ENCODE peak calls at places on chromosomes 16 and 17, in seven cellular contexts. E is testis, Z is uterus, K is HCT116, G is stomach, U is sigmoid colon, M is thyroid gland. B is an unnamed sample.

GRCh38 chr17:38454528-38454927 is 26.3 kb downstream of the ARHGAP23 start:
- DNase-seq in G (peak), E (peak), K (peak), U (peak), Z (peak), M (peak), B (peak)

GRCh38 chr17:19671433-19671832 is 22.9 kb downstream of the ALDH3A2 start:
- DNase-seq in Z (no peak), U (no peak), E (no peak), G (no peak), K (no peak), M (no peak), B (no peak)

GRCh38 chr17:34987232-34987631 is 6.9 kb downstream of the LIG3 start:
- DNase-seq in Z (no peak), U (no peak), M (no peak), G (no peak), E (no peak), K (no peak), B (no peak)

GRCh38 chr16:72946474-72947194 is 101.3 kb downstream of the ZFHX3 start:
- DNase-seq in E (peak), Z (peak), G (peak), M (peak), K (no peak), U (peak), B (no peak)

GRCh38 chr16:17360810-17361209 is 110.0 kb downstream of the XYLT1 start:
- DNase-seq in Z (no peak), G (no peak), M (no peak), K (no peak), U (no peak), E (no peak), B (no peak)

GRCh38 chr16:11406177-11406560 is 60.9 kb downstream of the RMI2 start:
- DNase-seq in G (no peak), M (no peak), E (no peak), K (no peak), Z (no peak), U (no peak), B (no peak)

GRCh38 chr16:81480856-81481821 is 36.5 kb downstream of the CMIP start:
- DNase-seq in G (peak), Z (no peak), U (peak), E (peak), M (peak), K (no peak), B (peak)

GRCh38 chr16:86355951-86356350 is 154.4 kb upstream of the FOXF1 start:
- DNase-seq in K (peak), E (no peak), Z (no peak), U (no peak), M (no peak), G (no peak), B (no peak)

GRCh38 chr17:66098040-66098439 is 93.9 kb downstream of the CEP112 start:
- DNase-seq in K (no peak), E (no peak), M (no peak), U (no peak), G (no peak), Z (no peak), B (no peak)

GRCh38 chr17:58056476-58056875 is 26.7 kb upstream of the DYNLL2 start:
- DNase-seq in M (no peak), U (no peak), K (no peak), E (no peak), Z (no peak), G (no peak), B (no peak)

GRCh38 chr17:46916211-46916610 is 6.7 kb upstream of the GOSR2 start:
- DNase-seq in E (no peak), M (no peak), U (no peak), K (no peak), Z (no peak), G (no peak), B (no peak)

GRCh38 chr16:66695474-66695934 is 1.0 kb downstream of the CMTM4 start:
- DNase-seq in E (no peak), Z (no peak), U (no peak), M (peak), K (no peak), G (no peak), B (no peak)

GRCh38 chr16:67000384-67001158 is 12.2 kb downstream of the CES4A start:
- DNase-seq in Z (peak), U (peak), G (peak), E (peak), M (peak), K (no peak), B (peak)

DNA sequence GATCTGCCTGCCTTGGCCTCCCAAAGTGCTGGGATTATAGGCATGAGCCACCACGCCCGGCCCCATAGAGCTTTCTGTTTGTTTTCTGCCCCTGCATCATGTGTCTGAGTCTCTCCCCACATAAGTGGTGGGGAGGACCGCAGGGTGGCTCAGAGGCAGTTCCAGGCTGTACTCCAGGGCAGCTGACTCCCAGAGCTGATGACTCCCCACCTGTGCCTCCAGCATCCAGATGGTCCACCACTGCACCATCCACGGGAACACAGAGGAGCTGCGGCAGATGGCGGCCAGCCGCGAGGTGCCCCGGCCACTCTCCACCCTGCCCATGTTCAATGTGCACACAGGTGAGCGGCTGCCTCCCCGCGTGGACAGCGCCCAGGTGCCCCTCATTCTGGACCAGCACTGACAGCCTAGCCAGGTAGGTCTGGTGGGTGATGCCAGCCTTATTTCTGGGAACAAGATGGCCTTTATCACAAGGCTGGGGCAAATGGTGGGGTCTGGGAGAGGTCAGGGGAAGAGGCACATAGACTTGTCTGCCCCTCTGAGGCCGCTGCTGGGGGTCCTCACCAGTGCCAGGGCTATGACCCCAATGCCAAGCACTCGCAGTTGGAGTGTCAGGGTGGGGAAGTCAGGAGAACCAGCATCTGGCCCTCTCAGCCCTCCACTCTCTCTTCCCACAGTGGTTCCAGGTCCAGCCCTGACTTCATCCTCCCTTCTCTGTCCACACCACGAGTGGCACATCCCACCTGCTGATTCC is 9.4 kb downstream of the SGCA start:
- DNase-seq in E (no peak), Z (no peak), M (no peak), G (no peak), K (no peak), U (no peak), B (no peak)
- TF ChIP-seq POLR2A in E (no peak), Z (no peak), M (no peak), G (no peak), K (no peak), U (no peak), B (no peak)

GRCh38 chr17:77781536-77781935 is 177.0 kb upstream of the TNRC6C start:
- DNase-seq in E (no peak), Z (no peak), K (no peak), U (no peak), M (no peak), G (no peak), B (no peak)

GRCh38 chr17:77782611-77783010 is 175.9 kb upstream of the TNRC6C start:
- DNase-seq in E (no peak), Z (no peak), G (no peak), M (no peak), K (no peak), U (no peak), B (no peak)

GRCh38 chr17:77779711-77780539 is 178.6 kb upstream of the TNRC6C start:
- DNase-seq in M (peak), E (peak), Z (no peak), G (no peak), U (peak), K (no peak), B (no peak)

GRCh38 chr17:77774182-77774581 is 184.3 kb upstream of the TNRC6C start:
- DNase-seq in E (no peak), U (no peak), M (no peak), K (no peak), Z (no peak), G (no peak), B (no peak)

GRCh38 chr17:77778636-77779524 is 179.6 kb upstream of the TNRC6C start:
- DNase-seq in K (no peak), U (peak), M (peak), E (peak), Z (peak), G (peak), B (no peak)
- H3K4me3 ChIP-seq in K (no peak), U (peak), M (no peak), E (no peak), Z (no peak), G (no peak), B (no peak)

DNA sequence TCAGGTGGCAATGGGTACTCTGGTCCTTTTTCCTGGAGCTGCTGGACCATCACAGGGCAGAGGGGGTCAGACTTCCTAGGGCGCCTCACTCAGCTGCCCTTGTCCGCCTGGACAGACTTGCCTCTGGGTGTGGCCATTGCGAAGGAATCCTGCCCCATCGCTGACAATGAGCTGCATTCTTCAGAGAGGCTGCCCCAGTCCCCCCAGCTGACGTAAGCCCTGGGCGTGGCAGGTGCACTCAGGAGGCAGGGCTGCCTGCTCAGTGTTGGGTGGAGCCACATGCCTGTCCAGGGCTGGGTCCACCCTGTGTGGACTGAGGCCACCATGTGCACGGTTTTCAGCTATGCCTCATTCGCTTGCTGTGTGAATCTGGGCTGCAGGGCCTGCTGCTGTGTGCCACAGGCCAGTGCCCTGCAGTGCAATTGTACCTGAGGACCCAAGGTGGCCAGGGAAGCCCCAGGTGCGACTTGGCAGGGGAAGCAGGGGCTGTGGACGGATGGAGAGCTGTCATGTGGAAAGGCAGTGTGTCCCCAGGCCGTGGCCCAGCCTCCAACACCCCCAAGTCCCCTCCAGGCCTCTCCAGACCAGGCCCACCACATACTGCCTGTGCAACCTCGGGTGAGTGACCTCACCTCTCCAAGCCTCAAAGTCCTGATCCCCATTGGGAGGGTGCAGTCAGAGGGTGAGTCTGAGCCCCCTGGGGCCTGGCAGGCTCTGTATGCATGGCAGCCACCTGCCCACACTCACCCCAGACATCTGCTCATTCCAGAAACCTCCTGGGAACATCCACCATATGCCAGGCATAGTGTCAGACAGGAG is 14.0 kb upstream of the MPRIP start:
- DNase-seq in M (peak), G (peak), Z (no peak), E (peak), U (peak), K (peak), B (peak)
- TF ChIP-seq POLR2A in M (peak), G (no peak), Z (no peak), E (no peak), U (no peak), K (no peak), B (peak)

GRCh38 chr17:3755335-3756030 is 31.8 kb downstream of the HASPIN start:
- DNase-seq in Z (no peak), G (no peak), E (peak), U (no peak), K (no peak), M (peak), B (no peak)
- H3K4me3 ChIP-seq in Z (no peak), G (peak), E (peak), U (no peak), K (peak), M (peak), B (no peak)

GRCh38 chr17:82253179-82253544 is 20.3 kb downstream of the CSNK1D start:
- DNase-seq in M (no peak), U (no peak), E (no peak), K (no peak), G (no peak), Z (no peak), B (no peak)
- TF ChIP-seq POLR2A in M (no peak), U (no peak), E (no peak), K (no peak), G (no peak), Z (no peak), B (no peak)

GRCh38 chr16:31466381-31466841 is 5.5 kb upstream of the TGFB1I1 start:
- DNase-seq in M (no peak), G (no peak), K (no peak), E (no peak), U (peak), Z (no peak), B (no peak)

GRCh38 chr16:31465788-31466370 is 6.1 kb upstream of the TGFB1I1 start:
- DNase-seq in U (peak), Z (no peak), M (no peak), K (no peak), E (no peak), G (no peak), B (no peak)

GRCh38 chr16:31467858-31468257 is 4.1 kb upstream of the TGFB1I1 start:
- DNase-seq in M (no peak), E (no peak), Z (no peak), K (no peak), G (no peak), U (no peak), B (no peak)

GRCh38 chr16:31464781-31465260 is 5.5 kb downstream of the ARMC5 start:
- DNase-seq in G (no peak), U (peak), Z (no peak), K (no peak), E (no peak), M (no peak), B (no peak)

DNA sequence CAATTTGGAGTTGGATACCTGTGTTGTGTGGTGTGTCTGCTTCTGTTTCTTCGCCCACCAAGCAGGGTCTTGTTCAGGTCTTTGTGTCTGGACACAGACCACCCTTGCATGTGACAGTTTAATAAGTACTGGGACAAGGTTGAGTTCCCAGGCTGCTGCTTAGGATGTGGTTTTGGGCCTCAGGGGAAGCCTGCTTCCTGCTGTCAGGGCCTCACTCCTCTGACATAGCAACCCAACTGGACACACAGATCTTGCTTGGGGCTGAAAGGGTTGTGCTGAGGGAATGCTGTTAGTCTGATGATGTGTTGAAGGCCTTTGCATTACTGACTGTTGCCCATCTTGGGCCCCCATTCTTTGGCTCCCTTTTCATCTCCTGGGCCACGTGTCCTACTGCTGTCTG is 4.8 kb upstream of the TGFB1I1 start:
- DNase-seq in E (no peak), G (no peak), Z (no peak), U (peak), M (no peak), K (no peak), B (no peak)
- H3K4me3 ChIP-seq in E (no peak), G (no peak), Z (no peak), U (no peak), M (no peak), K (no peak), B (no peak)

GRCh38 chr17:75152971-75153853 is 1.1 kb downstream of the JPT1 start:
- DNase-seq in E (peak), K (no peak), Z (no peak), G (no peak), U (peak), M (peak), B (no peak)
- TF ChIP-seq POLR2A in E (no peak), K (no peak), Z (no peak), G (no peak), U (no peak), M (no peak), B (no peak)

GRCh38 chr16:69772560-69773254 is 10.6 kb downstream of the WWP2 start:
- DNase-seq in M (no peak), U (no peak), G (no peak), E (no peak), Z (no peak), K (no peak), B (no peak)
- H3K4me3 ChIP-seq in M (no peak), U (no peak), G (no peak), E (no peak), Z (no peak), K (no peak), B (no peak)

GRCh38 chr17:28710948-28711722 is 553 bp downstream of the PROCA1 start:
- DNase-seq in K (peak), U (peak), Z (peak), M (peak), E (peak), G (peak), B (peak)
- TF ChIP-seq POLR2A in K (peak), U (peak), Z (peak), M (peak), E (peak), G (no peak), B (peak)